ENCODE peak calls at places on chromosomes 11 and 22, in four cellular contexts. One of them, this sample, is unnamed.

GRCh38 chr11:76629133-76629852 is 41.3 kb downstream of the LRRC32 start:
- DNase-seq in CD8-positive, alpha-beta T cell: no peak
- DNase-seq in MM.1S: no peak
- DNase-seq in hepatocyte: no peak
- DNase-seq in this sample: no peak

GRCh38 chr22:40679249-40679963 is at the start of gene MCHR1:
- DNase-seq in CD8-positive, alpha-beta T cell: no peak
- DNase-seq in MM.1S: no peak
- DNase-seq in hepatocyte: peak; percentile 25
- DNase-seq in this sample: no peak

GRCh38 chr22:39820266-39820665 is 73.3 kb downstream of the ENTHD1 start:
- DNase-seq in CD8-positive, alpha-beta T cell: no peak
- DNase-seq in hepatocyte: no peak
- DNase-seq in MM.1S: no peak
- DNase-seq in this sample: no peak

GRCh38 chr11:119052163-119052814 is 4.7 kb downstream of the HYOU1 start:
- DNase-seq in CD8-positive, alpha-beta T cell: no peak
- DNase-seq in hepatocyte: no peak
- DNase-seq in MM.1S: no peak
- DNase-seq in this sample: no peak

GRCh38 chr22:35684270-35684700 is 33.4 kb upstream of the APOL5 start:
- DNase-seq in MM.1S: no peak
- DNase-seq in CD8-positive, alpha-beta T cell: no peak
- DNase-seq in hepatocyte: peak; percentile 18
- DNase-seq in this sample: no peak

GRCh38 chr22:46260038-46260437 is 3.1 kb downstream of the PKDREJ start:
- DNase-seq in CD8-positive, alpha-beta T cell: no peak
- DNase-seq in MM.1S: no peak
- DNase-seq in hepatocyte: no peak
- DNase-seq in this sample: no peak

GRCh38 chr11:391117-392017 is 2.6 kb upstream of the PKP3 start:
- DNase-seq in hepatocyte: no peak
- DNase-seq in CD8-positive, alpha-beta T cell: no peak
- DNase-seq in MM.1S: no peak
- DNase-seq in this sample: no peak

GRCh38 chr11:15800121-15800800 is 556.1 kb downstream of the SOX6 start:
- DNase-seq in hepatocyte: peak; percentile 19
- DNase-seq in CD8-positive, alpha-beta T cell: no peak
- DNase-seq in MM.1S: no peak
- DNase-seq in this sample: no peak

GRCh38 chr11:129695543-129696308 is 119.9 kb upstream of the TMEM45B start:
- DNase-seq in MM.1S: peak; percentile 81
- DNase-seq in CD8-positive, alpha-beta T cell: peak; percentile 72
- DNase-seq in hepatocyte: peak; percentile 82
- DNase-seq in this sample: peak; percentile 60

GRCh38 chr11:73331138-73331916 is 23.3 kb downstream of the ARHGEF17 start:
- DNase-seq in CD8-positive, alpha-beta T cell: no peak
- DNase-seq in MM.1S: no peak
- DNase-seq in hepatocyte: peak; percentile 88
- DNase-seq in this sample: no peak

GRCh38 chr11:17386331-17387084 is 2.0 kb downstream of the KCNJ11 start:
- DNase-seq in hepatocyte: peak; percentile 74
- DNase-seq in MM.1S: peak; percentile 78
- DNase-seq in CD8-positive, alpha-beta T cell: peak; percentile 34
- DNase-seq in this sample: no peak

GRCh38 chr11:66889974-66890373 is 33.1 kb downstream of the LRFN4 start:
- DNase-seq in CD8-positive, alpha-beta T cell: no peak
- DNase-seq in MM.1S: no peak
- DNase-seq in hepatocyte: no peak
- DNase-seq in this sample: no peak

GRCh38 chr22:39498802-39499201 is 3.3 kb upstream of the MIEF1 start:
- DNase-seq in hepatocyte: no peak
- DNase-seq in MM.1S: no peak
- DNase-seq in CD8-positive, alpha-beta T cell: no peak
- DNase-seq in this sample: no peak

GRCh38 chr11:128488471-128488870 is 98.9 kb downstream of the ETS1 start:
- DNase-seq in MM.1S: no peak
- DNase-seq in hepatocyte: no peak
- DNase-seq in CD8-positive, alpha-beta T cell: no peak
- DNase-seq in this sample: no peak

GRCh38 chr11:112834277-112834755 is 126.9 kb upstream of the NCAM1 start:
- DNase-seq in MM.1S: no peak
- DNase-seq in hepatocyte: peak; percentile 51
- DNase-seq in CD8-positive, alpha-beta T cell: no peak
- DNase-seq in this sample: no peak

GRCh38 chr11:47918882-47919495 is 61.4 kb upstream of the PTPRJ start:
- DNase-seq in MM.1S: no peak
- DNase-seq in hepatocyte: no peak
- DNase-seq in CD8-positive, alpha-beta T cell: no peak
- DNase-seq in this sample: no peak

GRCh38 chr11:75035911-75036536 is 47.3 kb downstream of the NEU3 start:
- DNase-seq in CD8-positive, alpha-beta T cell: no peak
- DNase-seq in MM.1S: peak; percentile 14
- DNase-seq in hepatocyte: no peak
- DNase-seq in this sample: no peak

GRCh38 chr11:96259053-96259837 is 83.8 kb downstream of the MAML2 start:
- DNase-seq in hepatocyte: peak; percentile 53
- DNase-seq in MM.1S: no peak
- DNase-seq in CD8-positive, alpha-beta T cell: no peak
- DNase-seq in this sample: no peak

GRCh38 chr11:83257638-83258229 is 28.4 kb downstream of the CCDC90B start:
- DNase-seq in MM.1S: no peak
- DNase-seq in CD8-positive, alpha-beta T cell: no peak
- DNase-seq in hepatocyte: peak; percentile 7
- DNase-seq in this sample: no peak

GRCh38 chr22:22605074-22605404 is 39.4 kb upstream of the GGTLC2 start:
- DNase-seq in MM.1S: no peak
- DNase-seq in hepatocyte: no peak
- DNase-seq in CD8-positive, alpha-beta T cell: no peak
- DNase-seq in this sample: no peak

GRCh38 chr11:121665211-121665838 is 212.6 kb upstream of the SORL1-AS1 start:
- DNase-seq in CD8-positive, alpha-beta T cell: no peak
- DNase-seq in hepatocyte: no peak
- DNase-seq in MM.1S: no peak
- DNase-seq in this sample: no peak

GRCh38 chr11:129190087-129190486 is 2.0 kb downstream of the ARHGAP32 start:
- DNase-seq in hepatocyte: no peak
- DNase-seq in CD8-positive, alpha-beta T cell: no peak
- DNase-seq in MM.1S: no peak
- DNase-seq in this sample: no peak

GRCh38 chr11:60866911-60867870 is at the start of gene ZP1:
- DNase-seq in CD8-positive, alpha-beta T cell: no peak
- DNase-seq in hepatocyte: no peak
- DNase-seq in MM.1S: no peak
- DNase-seq in this sample: no peak

GRCh38 chr11:130422251-130422995 is 6.0 kb downstream of the ADAMTS8 start:
- DNase-seq in CD8-positive, alpha-beta T cell: no peak
- DNase-seq in hepatocyte: no peak
- DNase-seq in MM.1S: no peak
- DNase-seq in this sample: no peak

GRCh38 chr11:73950869-73951710 is at the start of gene DNAJB13:
- DNase-seq in MM.1S: peak; percentile 23
- DNase-seq in CD8-positive, alpha-beta T cell: no peak
- DNase-seq in hepatocyte: peak; percentile 52
- DNase-seq in this sample: no peak

GRCh38 chr22:50521710-50522109 is 3.7 kb downstream of the SCO2 start:
- DNase-seq in MM.1S: no peak
- DNase-seq in hepatocyte: no peak
- DNase-seq in CD8-positive, alpha-beta T cell: no peak
- DNase-seq in this sample: no peak

GRCh38 chr22:50523458-50523805 is 2.0 kb downstream of the SCO2 start:
- DNase-seq in MM.1S: no peak
- DNase-seq in CD8-positive, alpha-beta T cell: no peak
- DNase-seq in hepatocyte: no peak
- DNase-seq in this sample: no peak

GRCh38 chr22:50522208-50522805 is 3.1 kb downstream of the SCO2 start:
- DNase-seq in hepatocyte: no peak
- DNase-seq in CD8-positive, alpha-beta T cell: no peak
- DNase-seq in MM.1S: peak; percentile 5
- DNase-seq in this sample: no peak

GRCh38 chr22:50523806-50524663 is 1.4 kb downstream of the SCO2 start:
- DNase-seq in hepatocyte: peak; percentile 15
- DNase-seq in MM.1S: no peak
- DNase-seq in CD8-positive, alpha-beta T cell: no peak
- DNase-seq in this sample: no peak

GRCh38 chr22:50522806-50523438 is 2.5 kb downstream of the SCO2 start:
- DNase-seq in hepatocyte: peak; percentile 6
- DNase-seq in MM.1S: no peak
- DNase-seq in CD8-positive, alpha-beta T cell: no peak
- DNase-seq in this sample: no peak
- H3K36me3 ChIP-seq in hepatocyte: no peaks in the 10 kb centered on the region
- H3K36me3 ChIP-seq in MM.1S: no peaks in the 10 kb centered on the region
- H3K36me3 ChIP-seq in CD8-positive, alpha-beta T cell: peaks cover 37% of the 10 kb centered on the region
- H3K36me3 ChIP-seq in this sample: peaks cover 39% of the 10 kb centered on the region

DNA sequence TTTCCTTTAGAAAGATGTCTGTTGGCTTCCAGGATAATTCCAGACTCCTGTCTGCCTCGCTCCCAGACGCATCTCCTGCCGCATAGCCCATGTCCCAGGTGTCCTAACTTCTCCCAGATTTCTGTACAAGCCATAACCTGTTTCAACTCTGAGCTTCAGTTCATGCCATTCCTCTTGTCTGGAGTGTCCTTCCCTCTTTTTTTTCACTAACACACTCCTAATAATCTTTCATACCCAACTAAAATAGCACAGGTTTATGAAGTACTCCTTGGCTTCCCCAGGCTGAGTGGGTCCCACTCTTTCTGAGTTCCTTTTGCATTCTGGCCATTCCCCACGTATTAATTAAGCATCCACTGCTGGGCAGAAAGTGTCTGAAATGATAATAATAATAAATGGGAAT is 123.0 kb downstream of the LDLRAD3 start:
- DNase-seq in hepatocyte: no peak
- DNase-seq in CD8-positive, alpha-beta T cell: no peak
- DNase-seq in MM.1S: no peak
- DNase-seq in this sample: no peak
- H3K9me3 ChIP-seq in hepatocyte: no peaks in the 10 kb centered on the region
- H3K9me3 ChIP-seq in CD8-positive, alpha-beta T cell: no peaks in the 10 kb centered on the region
- H3K9me3 ChIP-seq in MM.1S: no peaks in the 10 kb centered on the region
- H3K9me3 ChIP-seq in this sample: no peaks in the 10 kb centered on the region

GRCh38 chr11:11857769-11858168 is 16.0 kb downstream of the USP47 start:
- DNase-seq in hepatocyte: no peak
- DNase-seq in CD8-positive, alpha-beta T cell: no peak
- DNase-seq in MM.1S: no peak
- DNase-seq in this sample: no peak
- H3K4me1 ChIP-seq in hepatocyte: peaks cover 9% of the 10 kb centered on the region
- H3K4me1 ChIP-seq in CD8-positive, alpha-beta T cell: peaks cover 38% of the 10 kb centered on the region
- H3K4me1 ChIP-seq in MM.1S: peaks cover 24% of the 10 kb centered on the region
- H3K4me1 ChIP-seq in this sample: peaks cover 74% of the 10 kb centered on the region

DNA sequence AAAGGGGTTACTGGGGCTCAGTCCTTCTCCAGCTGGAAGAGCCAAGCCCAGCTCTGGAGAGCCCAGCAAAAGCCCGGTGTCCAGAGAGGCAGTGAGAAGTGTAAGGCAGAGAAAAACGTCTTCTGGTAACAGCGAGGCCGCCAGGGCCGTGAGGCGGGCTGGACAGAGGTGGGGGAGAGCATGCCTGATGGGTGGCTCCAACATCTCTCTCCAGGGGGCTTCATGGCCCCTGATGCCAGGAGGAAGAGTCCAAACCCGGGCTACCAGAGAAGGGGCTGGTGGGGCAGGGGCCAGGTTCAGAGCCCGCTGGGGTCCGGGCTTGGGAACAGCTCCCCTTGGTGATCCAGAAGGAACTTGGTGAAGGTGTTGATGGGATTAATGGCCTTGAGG is 21.7 kb downstream of the ARHGAP1 start:
- DNase-seq in CD8-positive, alpha-beta T cell: no peak
- DNase-seq in hepatocyte: no peak
- DNase-seq in MM.1S: no peak
- DNase-seq in this sample: no peak
- H3K36me3 ChIP-seq in CD8-positive, alpha-beta T cell: peaks cover 27% of the 10 kb centered on the region
- H3K36me3 ChIP-seq in hepatocyte: no peaks in the 10 kb centered on the region
- H3K36me3 ChIP-seq in MM.1S: no peaks in the 10 kb centered on the region
- H3K36me3 ChIP-seq in this sample: peaks cover 41% of the 10 kb centered on the region

GRCh38 chr11:1917523-1918435 is 1.7 kb upstream of the TNNT3 start:
- DNase-seq in MM.1S: no peak
- DNase-seq in hepatocyte: no peak
- DNase-seq in CD8-positive, alpha-beta T cell: no peak
- DNase-seq in this sample: no peak
- H3K9me3 ChIP-seq in MM.1S: no peaks in the 10 kb centered on the region
- H3K9me3 ChIP-seq in hepatocyte: no peaks in the 10 kb centered on the region
- H3K9me3 ChIP-seq in CD8-positive, alpha-beta T cell: no peaks in the 10 kb centered on the region
- H3K9me3 ChIP-seq in this sample: no peaks in the 10 kb centered on the region

DNA sequence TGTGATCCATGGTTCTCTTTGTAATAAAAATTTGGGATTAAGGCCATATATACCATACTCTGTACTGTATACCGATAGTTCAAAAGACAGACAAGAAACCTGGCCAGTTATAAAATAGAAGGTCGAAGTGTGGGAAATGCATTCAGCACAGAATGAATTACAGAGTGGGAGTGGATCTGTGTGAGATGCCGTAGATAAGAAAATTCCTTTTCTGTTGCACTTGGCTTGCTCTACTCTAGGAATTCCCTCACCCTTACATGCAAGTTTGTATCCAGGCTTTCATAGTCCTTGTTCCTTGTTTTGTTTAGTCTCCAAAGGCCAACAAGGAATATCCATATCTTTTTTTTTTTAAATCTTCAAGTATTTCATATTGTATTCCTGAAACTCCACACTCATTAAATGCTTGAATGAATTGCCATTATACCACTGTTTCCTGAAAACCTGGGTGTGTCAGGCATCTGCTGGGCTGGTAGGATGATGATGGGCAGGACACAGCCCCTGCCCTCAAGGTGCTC is 53.4 kb downstream of the TEAD1 start:
- DNase-seq in hepatocyte: no peak
- DNase-seq in CD8-positive, alpha-beta T cell: no peak
- DNase-seq in MM.1S: no peak
- DNase-seq in this sample: no peak
- H3K4me1 ChIP-seq in hepatocyte: peaks cover 56% of the 10 kb centered on the region
- H3K4me1 ChIP-seq in CD8-positive, alpha-beta T cell: no peaks in the 10 kb centered on the region
- H3K4me1 ChIP-seq in MM.1S: peaks cover 23% of the 10 kb centered on the region
- H3K4me1 ChIP-seq in this sample: no peaks in the 10 kb centered on the region

GRCh38 chr11:120102862-120103118 is 35.1 kb downstream of the TRIM29 start:
- DNase-seq in MM.1S: no peak
- DNase-seq in CD8-positive, alpha-beta T cell: no peak
- DNase-seq in hepatocyte: no peak
- DNase-seq in this sample: no peak

GRCh38 chr11:120105576-120105975 is 32.3 kb downstream of the TRIM29 start:
- DNase-seq in MM.1S: no peak
- DNase-seq in CD8-positive, alpha-beta T cell: no peak
- DNase-seq in hepatocyte: no peak
- DNase-seq in this sample: no peak

GRCh38 chr11:120106354-120106753 is 31.6 kb downstream of the TRIM29 start:
- DNase-seq in hepatocyte: no peak
- DNase-seq in MM.1S: no peak
- DNase-seq in CD8-positive, alpha-beta T cell: no peak
- DNase-seq in this sample: no peak

GRCh38 chr11:120102050-120102861 is 35.7 kb downstream of the TRIM29 start:
- DNase-seq in hepatocyte: no peak
- DNase-seq in CD8-positive, alpha-beta T cell: no peak
- DNase-seq in MM.1S: no peak
- DNase-seq in this sample: no peak

DNA sequence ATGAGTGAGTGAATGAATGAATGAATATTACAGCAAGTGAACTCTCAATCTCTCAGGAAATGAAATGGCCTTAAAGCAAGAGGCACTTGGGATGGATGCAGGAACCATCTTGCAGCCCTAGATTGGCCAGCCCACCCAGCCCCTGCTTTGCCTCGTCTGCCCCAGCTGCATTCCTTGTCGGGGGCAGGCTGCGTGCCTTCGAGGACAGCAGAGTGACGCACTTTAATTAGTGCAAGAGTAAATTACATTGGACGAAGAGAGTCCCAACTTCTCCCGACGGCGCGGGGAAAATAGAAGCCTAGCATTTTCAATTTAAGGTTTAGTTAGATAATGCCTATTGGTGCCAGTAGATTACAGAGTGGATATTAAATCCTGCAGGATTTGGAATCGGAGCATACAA is 33.9 kb downstream of the TRIM29 start:
- DNase-seq in hepatocyte: no peak
- DNase-seq in CD8-positive, alpha-beta T cell: no peak
- DNase-seq in MM.1S: no peak
- DNase-seq in this sample: no peak
- H3K36me3 ChIP-seq in hepatocyte: no peaks in the 10 kb centered on the region
- H3K36me3 ChIP-seq in CD8-positive, alpha-beta T cell: no peaks in the 10 kb centered on the region
- H3K36me3 ChIP-seq in MM.1S: no peaks in the 10 kb centered on the region
- H3K36me3 ChIP-seq in this sample: no peaks in the 10 kb centered on the region

This sample was measured in CD4-positive, alpha-beta memory T cell.